ENCODE peak calls at places on chromosomes 5 and 9, in five cellular contexts. Z is IMR-90, D is mesenchymal stem cell, E is trophoblast cell, T is H1. P is an unnamed sample. For H3K36me3, the result is how much of the 10 kb centered on the place peaks cover.

GRCh38 chr9:120707170-120707569 is 7.1 kb downstream of the MEGF9 start:
- DNase-seq in Z (no peak), D (no peak), E (no peak), T (no peak), P (no peak)

GRCh38 chr9:83238871-83239624 is 176.1 kb upstream of the RASEF start:
- DNase-seq in Z (no peak), D (peak), E (peak), T (no peak), P (no peak)

GRCh38 chr5:134564396-134564795 is 38.9 kb downstream of the JADE2 start:
- DNase-seq in Z (no peak), D (no peak), E (no peak), T (no peak), P (no peak)

GRCh38 chr9:9750719-9751118 is 862.1 kb downstream of the PTPRD start:
- DNase-seq in Z (no peak), D (no peak), E (no peak), T (no peak), P (no peak)

GRCh38 chr5:173454764-173455598 is 126.8 kb upstream of the STC2 start:
- DNase-seq in Z (peak), D (peak), E (peak), T (no peak), P (no peak)

GRCh38 chr5:43104102-43104501 is 16.6 kb upstream of the ZNF131 start:
- DNase-seq in Z (no peak), D (peak), E (no peak), T (no peak), P (no peak)

GRCh38 chr9:33676746-33677505 is 118.4 kb upstream of the PRSS3 start:
- DNase-seq in Z (peak), D (peak), E (peak), T (peak), P (peak)

GRCh38 chr9:107707915-107708441 is 218.4 kb upstream of the KLF4 start:
- DNase-seq in Z (peak), D (peak), E (peak), T (no peak), P (no peak)

GRCh38 chr9:110559869-110560268 is 19.7 kb downstream of the SVEP1 start:
- DNase-seq in Z (peak), D (no peak), E (peak), T (no peak), P (no peak)

GRCh38 chr5:158234323-158235158 is 375.6 kb upstream of the CLINT1 start:
- DNase-seq in Z (no peak), D (no peak), E (no peak), T (no peak), P (no peak)

GRCh38 chr5:64766105-64766504 is 2.4 kb downstream of the SREK1IP1 start:
- DNase-seq in Z (peak), D (peak), E (no peak), T (no peak), P (no peak)

GRCh38 chr5:136516617-136517016 is 151.3 kb upstream of the TRPC7 start:
- DNase-seq in Z (no peak), D (peak), E (no peak), T (no peak), P (no peak)

GRCh38 chr9:37262410-37262809 is 142.0 kb downstream of the ZCCHC7 start:
- DNase-seq in Z (peak), D (peak), E (no peak), T (no peak), P (no peak)

GRCh38 chr9:8713149-8713856 is 913.7 kb upstream of the DMAC1 start:
- DNase-seq in Z (no peak), D (no peak), E (no peak), T (no peak), P (no peak)

GRCh38 chr5:84628918-84629317 is 244.2 kb upstream of the EDIL3 start:
- DNase-seq in Z (no peak), D (no peak), E (no peak), T (no peak), P (no peak)

GRCh38 chr9:117697046-117697445 is 7.2 kb upstream of the TLR4 start:
- DNase-seq in Z (no peak), D (no peak), E (no peak), T (no peak), P (no peak)

GRCh38 chr9:95018099-95018927 is 291.8 kb downstream of the AOPEP start:
- DNase-seq in Z (peak), D (peak), E (peak), T (no peak), P (no peak)

GRCh38 chr5:2332521-2332920 is 419.0 kb downstream of the IRX2 start:
- DNase-seq in Z (no peak), D (no peak), E (no peak), T (no peak), P (no peak)
- H4K8ac ChIP-seq in Z (no peak), D (no peak), E (no peak), T (no peak), P (no peak)

GRCh38 chr5:169106906-169107305 is 194.0 kb downstream of the SLIT3 start:
- DNase-seq in Z (no peak), D (no peak), E (no peak), T (no peak), P (no peak)
- H3K14ac ChIP-seq in Z (no peak), D (no peak), E (no peak), T (no peak), P (no peak)

DNA sequence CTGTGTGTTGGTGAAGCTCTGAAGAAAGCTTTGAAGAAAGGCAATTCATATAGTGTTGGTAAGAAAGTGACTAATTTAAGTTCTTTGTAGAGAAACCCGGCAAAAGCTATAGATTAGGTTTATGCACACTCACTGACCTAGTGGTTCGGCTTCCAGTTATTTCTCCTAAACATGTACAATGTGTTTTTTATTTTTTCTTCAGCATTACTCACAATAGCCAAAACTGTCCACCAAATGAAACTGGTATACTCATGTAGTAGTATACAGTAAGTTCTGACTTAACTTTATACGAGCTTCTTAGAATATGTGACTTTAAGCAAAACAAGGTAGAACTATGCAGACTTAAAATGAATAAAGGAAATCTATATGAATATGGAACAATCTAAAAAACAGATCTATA is 44.8 kb downstream of the PJA2 start:
- DNase-seq in Z (no peak), D (no peak), E (no peak), T (no peak), P (no peak)
- H3K36me3 ChIP-seq in Z (under half), D (half or more), E (under half), T (under half), P (under half)

DNA sequence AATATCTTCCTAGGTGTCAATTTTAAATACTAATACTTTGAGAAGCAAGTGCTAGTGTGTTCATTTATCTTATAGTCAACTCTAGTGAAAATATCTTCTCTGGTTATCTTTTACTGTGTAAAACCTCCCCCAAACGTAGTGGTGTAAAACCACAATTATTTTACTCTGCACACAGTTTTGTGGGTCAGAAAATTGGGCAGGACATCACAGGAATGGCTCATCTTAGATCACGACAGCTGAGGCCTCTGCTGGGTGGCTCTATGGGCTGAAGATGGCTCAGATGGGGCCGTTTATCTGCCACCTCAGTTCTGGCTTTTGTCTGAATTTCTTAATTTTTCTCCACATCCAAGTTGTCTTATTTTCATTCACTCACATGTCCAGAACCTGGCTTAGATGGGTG is 457.2 kb upstream of the ACTBL2 start:
- DNase-seq in Z (no peak), D (no peak), E (no peak), T (no peak), P (no peak)
- H4K8ac ChIP-seq in Z (no peak), D (no peak), E (no peak), T (no peak), P (no peak)

GRCh38 chr9:115398313-115398650 is 280.3 kb upstream of the TNC start:
- DNase-seq in Z (no peak), D (no peak), E (no peak), T (no peak), P (no peak)
- H3K14ac ChIP-seq in Z (no peak), D (no peak), E (no peak), T (no peak), P (no peak)

GRCh38 chr9:137815256-137816255 is 62.0 kb upstream of the CACNA1B start:
- DNase-seq in Z (no peak), D (no peak), E (no peak), T (no peak), P (no peak)

GRCh38 chr9:137817236-137818200 is 60.1 kb upstream of the CACNA1B start:
- DNase-seq in Z (no peak), D (no peak), E (no peak), T (no peak), P (no peak)

GRCh38 chr9:137814841-137815240 is 62.7 kb upstream of the CACNA1B start:
- DNase-seq in Z (no peak), D (no peak), E (no peak), T (no peak), P (no peak)

GRCh38 chr9:137818286-137818685 is 59.3 kb upstream of the CACNA1B start:
- DNase-seq in Z (no peak), D (no peak), E (no peak), T (no peak), P (no peak)

GRCh38 chr9:137816531-137817235 is 60.9 kb upstream of the CACNA1B start:
- DNase-seq in Z (no peak), D (no peak), E (no peak), T (no peak), P (no peak)
- H3K36me3 ChIP-seq in Z (half or more), D (half or more), E (half or more), T (half or more), P (half or more)

GRCh38 chr5:139523635-139524445 is 37.3 kb upstream of the UBE2D2 start:
- DNase-seq in Z (no peak), D (no peak), E (no peak), T (peak), P (no peak)

GRCh38 chr5:139513852-139514485 is 31.4 kb upstream of the STING1 start:
- DNase-seq in Z (no peak), D (no peak), E (no peak), T (no peak), P (no peak)

GRCh38 chr5:139514486-139514856 is 31.9 kb upstream of the STING1 start:
- DNase-seq in Z (no peak), D (no peak), E (no peak), T (no peak), P (no peak)

GRCh38 chr5:139517683-139518564 is 35.4 kb upstream of the STING1 start:
- DNase-seq in Z (peak), D (peak), E (peak), T (peak), P (peak)
- H4K8ac ChIP-seq in Z (peak), D (peak), E (peak), T (peak), P (peak)